ENCODE peak calls at places on chromosomes 6 and 20, in four cellular contexts. D is colonic mucosa, T is lung, A is ovary. P is an unnamed sample.

GRCh38 chr6:20056350-20056992 is 155.8 kb downstream of the MBOAT1 start:
- DNase-seq in D (no peak), A (no peak), T (no peak), P (peak; percentile 51)

GRCh38 chr20:62426678-62427077 is 661 bp downstream of the RBBP8NL start:
- DNase-seq in A (no peak), D (peak; percentile 61), T (no peak), P (no peak)

GRCh38 chr6:151181701-151182367 is 57.9 kb upstream of the AKAP12 start:
- DNase-seq in D (no peak), A (no peak), T (no peak), P (no peak)

GRCh38 chr6:32047084-32047478 is 8.9 kb downstream of the CYP21A2 start:
- DNase-seq in T (no peak), A (peak; percentile 74), D (no peak), P (no peak)

GRCh38 chr20:8578191-8578690 is 446.2 kb downstream of the PLCB1 start:
- DNase-seq in T (no peak), A (no peak), D (no peak), P (no peak)

GRCh38 chr20:18284805-18285533 is 3.4 kb upstream of the ZNF133 start:
- DNase-seq in T (no peak), A (no peak), D (no peak), P (no peak)

GRCh38 chr6:113936093-113936934 is 34.6 kb downstream of the HDAC2 start:
- DNase-seq in A (no peak), D (peak; percentile 44), T (no peak), P (peak; percentile 62)

GRCh38 chr20:59124326-59125029 is 39.1 kb upstream of the ZNF831 start:
- DNase-seq in D (no peak), T (no peak), A (no peak), P (no peak)

GRCh38 chr6:87654880-87655454 is 47.1 kb downstream of the AKIRIN2 start:
- DNase-seq in A (no peak), T (no peak), D (no peak), P (no peak)

GRCh38 chr6:140464720-140465119 is 1090.3 kb upstream of the CITED2 start:
- DNase-seq in T (no peak), D (no peak), A (no peak), P (no peak)

GRCh38 chr6:162379762-162380409 is 347.7 kb downstream of the PRKN start:
- DNase-seq in A (no peak), T (no peak), D (no peak), P (no peak)

GRCh38 chr6:1335367-1336037 is 23.6 kb downstream of the FOXQ1 start:
- DNase-seq in T (peak; percentile 83), A (no peak), D (peak; percentile 69), P (peak; percentile 96)

GRCh38 chr6:149484733-149485700 is at the start of gene ZC3H12D:
- DNase-seq in D (peak; percentile 87), T (no peak), A (no peak), P (no peak)

GRCh38 chr20:30168800-30169138 is 1088.7 kb upstream of the DEFB115 start:
- DNase-seq in T (no peak), D (no peak), A (no peak), P (no peak)

GRCh38 chr6:6315660-6316059 is 4.8 kb downstream of the F13A1 start:
- DNase-seq in A (no peak), T (no peak), D (peak; percentile 32), P (peak; percentile 48)

GRCh38 chr20:53678990-53679596 is 85.5 kb upstream of the ZNF217 start:
- DNase-seq in A (no peak), D (no peak), T (no peak), P (no peak)

GRCh38 chr6:170050591-170051041 is 240.3 kb downstream of the DLL1 start:
- DNase-seq in T (no peak), D (no peak), A (peak; percentile 6), P (no peak)

GRCh38 chr6:31037692-31038091 is 27.4 kb downstream of the MUC22 start:
- DNase-seq in A (no peak), T (no peak), D (no peak), P (peak; percentile 48)

GRCh38 chr6:140071115-140071514 is 696.7 kb upstream of the CITED2 start:
- DNase-seq in A (no peak), T (no peak), D (no peak), P (no peak)

GRCh38 chr6:31607317-31607716 is 7.7 kb upstream of the AIF1 start:
- DNase-seq in A (no peak), D (no peak), T (no peak), P (no peak)

GRCh38 chr20:32858189-32858588 is 534 bp upstream of the EFCAB8 start:
- DNase-seq in D (no peak), T (no peak), A (no peak), P (peak; percentile 57)
- H3K4me3 ChIP-seq in D (no peak overlapping the region), T (no peak overlapping the region), A (no peak overlapping the region), P (no peak overlapping the region)

GRCh38 chr6:36788186-36788585 is 51.1 kb downstream of the CPNE5 start:
- DNase-seq in D (no peak), T (no peak), A (no peak), P (no peak)
- TF ChIP-seq CTCF in D (no peak), T (no peak), A (no peak), P (no peak)

DNA sequence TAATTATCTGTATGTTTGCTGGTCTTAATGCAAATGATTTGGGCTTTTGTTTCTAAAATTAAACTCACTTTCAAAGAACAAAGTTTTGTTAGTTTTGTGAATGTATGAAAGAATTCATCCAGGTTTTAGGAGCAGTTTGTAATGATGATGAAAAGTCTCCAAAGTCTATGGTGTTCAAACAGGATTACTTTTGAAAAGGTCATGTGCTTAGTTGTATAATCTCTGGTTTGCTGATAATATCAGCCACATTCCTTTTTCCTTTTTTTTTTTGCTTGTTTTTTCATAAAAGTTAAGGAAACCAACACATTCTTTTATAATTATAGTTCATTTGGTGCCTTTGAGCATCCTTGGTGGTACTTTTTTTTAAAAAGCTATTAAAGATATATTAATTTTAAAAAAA is 88.9 kb downstream of the RTN4IP1 start:
- DNase-seq in A (no peak), T (no peak), D (no peak), P (no peak)
- H3K36me3 ChIP-seq in A (no peaks in the 10 kb centered on the region), T (no peaks in the 10 kb centered on the region), D (peaks cover 3% of the 10 kb centered on the region), P (peaks cover 16% of the 10 kb centered on the region)

GRCh38 chr6:33318426-33319073 is 1.0 kb upstream of the ZBTB22 start:
- DNase-seq in D (no peak), A (no peak), T (no peak), P (no peak)

GRCh38 chr6:33321227-33321626 is 3.7 kb upstream of the ZBTB22 start:
- DNase-seq in A (no peak), T (no peak), D (no peak), P (no peak)

GRCh38 chr6:33317668-33318425 is at the start of gene ZBTB22:
- DNase-seq in T (peak; percentile 99), A (peak; percentile 99), D (peak; percentile 100), P (peak; percentile 97)

GRCh38 chr6:33319939-33320314 is 2.4 kb upstream of the ZBTB22 start:
- DNase-seq in A (no peak), D (no peak), T (no peak), P (no peak)

GRCh38 chr6:33320315-33321181 is 3.0 kb upstream of the ZBTB22 start:
- DNase-seq in T (peak; percentile 39), D (peak; percentile 44), A (peak; percentile 20), P (peak; percentile 88)
- H3K4me3 ChIP-seq in T (no peak overlapping the region), D (no peak overlapping the region), A (no peak overlapping the region), P (no peak overlapping the region)

GRCh38 chr6:9499709-9500108 is 915.2 kb downstream of the TFAP2A start:
- DNase-seq in D (no peak), A (no peak), T (no peak), P (no peak)
- TF ChIP-seq CTCF in D (no peak), A (no peak), T (no peak), P (no peak)

P was measured in bronchial epithelial cell.